ENCODE peak calls at places on chromosomes 12 and 14, in five cellular contexts. X is stimulated activated CD8-positive, alpha-beta memory T cell treated with anti-CD3 and anti-CD28 coated beads, Interleukin-7, amount 100 ng/mL, for 1 hour; B is astrocyte; E is bronchial epithelial cell; O is lung microvascular endothelial cell. Q is an unnamed sample.

GRCh38 chr12:55720894-55721444 is 776 bp downstream of the RDH5 start:
- DNase-seq in X (no peak), B (peak), E (peak), O (peak), Q (no peak)

GRCh38 chr14:59055439-59056045 is 132.9 kb upstream of the DAAM1 start:
- DNase-seq in X (no peak), B (peak), E (peak), O (peak), Q (peak)

GRCh38 chr12:3379079-3379478 is 111.9 kb upstream of the PRMT8 start:
- DNase-seq in X (no peak), B (no peak), E (no peak), O (no peak), Q (no peak)

GRCh38 chr12:122028165-122028591 is 6.5 kb downstream of the BCL7A start:
- DNase-seq in X (no peak), B (peak), E (peak), O (peak), Q (no peak)

GRCh38 chr14:23454445-23454856 is 15.1 kb upstream of the NGDN start:
- DNase-seq in X (no peak), B (no peak), E (peak), O (no peak), Q (no peak)

GRCh38 chr12:54565658-54566552 is 16.5 kb downstream of the PDE1B start:
- DNase-seq in X (no peak), B (no peak), E (no peak), O (no peak), Q (no peak)

GRCh38 chr12:11939223-11939622 is 131.5 kb upstream of the BCL2L14 start:
- DNase-seq in X (no peak), B (no peak), E (no peak), O (no peak), Q (no peak)

GRCh38 chr14:94129758-94130414 is 482 bp upstream of the IFI27L2 start:
- DNase-seq in X (no peak), B (peak), E (peak), O (peak), Q (peak)

GRCh38 chr12:131141483-131141882 is 187.8 kb downstream of the ADGRD1 start:
- DNase-seq in X (no peak), B (no peak), E (no peak), O (no peak), Q (no peak)

GRCh38 chr12:51874486-51874885 is 13.4 kb upstream of the ANKRD33 start:
- DNase-seq in X (no peak), B (no peak), E (no peak), O (no peak), Q (no peak)

GRCh38 chr12:91982946-91983345 is 162.7 kb downstream of the BTG1 start:
- DNase-seq in X (no peak), B (peak), E (no peak), O (no peak), Q (no peak)

GRCh38 chr12:113802000-113802749 is 163.9 kb downstream of the RBM19 start:
- DNase-seq in X (no peak), B (no peak), E (peak), O (no peak), Q (no peak)

GRCh38 chr12:56326126-56326525 is 7.7 kb downstream of the PAN2 start:
- DNase-seq in X (no peak), B (no peak), E (no peak), O (no peak), Q (no peak)

GRCh38 chr14:53946404-53947400 is 9.9 kb downstream of the BMP4 start:
- DNase-seq in X (no peak), B (no peak), E (no peak), O (no peak), Q (no peak)

GRCh38 chr14:38040411-38040810 is 167.3 kb upstream of the SSTR1 start:
- DNase-seq in X (no peak), B (no peak), E (no peak), O (no peak), Q (no peak)

GRCh38 chr14:75969891-75970290 is 11.9 kb downstream of the TGFB3 start:
- DNase-seq in X (no peak), B (no peak), E (no peak), O (peak), Q (no peak)

GRCh38 chr12:114580306-114580705 is 103.7 kb downstream of the TBX3 start:
- DNase-seq in X (no peak), B (no peak), E (no peak), O (no peak), Q (no peak)

GRCh38 chr14:85948163-85948562 is 418.2 kb downstream of the FLRT2 start:
- DNase-seq in X (no peak), B (no peak), E (no peak), O (no peak), Q (no peak)

GRCh38 chr12:57147641-57147944 is 174 bp upstream of the LRP1-AS start:
- DNase-seq in X (no peak), B (no peak), E (no peak), O (peak), Q (no peak)

GRCh38 chr12:87467893-87468292 is 561.3 kb downstream of the C12orf50 start:
- DNase-seq in X (no peak), B (no peak), E (no peak), O (no peak), Q (no peak)

GRCh38 chr12:114123108-114123507 is 157.0 kb upstream of the RBM19 start:
- DNase-seq in X (no peak), B (no peak), E (peak), O (no peak), Q (no peak)

Q was measured in HTR-8/SVneo.